ENCODE peak calls at places on chromosome 14, in nine cellular contexts. One of them, this sample, is unnamed.

GRCh38 chr14:105330491-105330895 is 15.9 kb downstream of the PACS2 start:
- DNase-seq in HTR-8/SVneo: peak
- DNase-seq in T follicular helper cell: no peak
- DNase-seq in retinal pigment epithelial cell: no peak
- DNase-seq in heart left ventricle: no peak
- DNase-seq in AG04449: no peak
- DNase-seq in SK-N-DZ: no peak
- DNase-seq in Panc1: no peak
- DNase-seq in SJSA1: no peak
- DNase-seq in this sample: no peak

GRCh38 chr14:52663850-52664249 is 31.5 kb downstream of the ERO1A start:
- DNase-seq in HTR-8/SVneo: no peak
- DNase-seq in T follicular helper cell: no peak
- DNase-seq in retinal pigment epithelial cell: no peak
- DNase-seq in heart left ventricle: no peak
- DNase-seq in AG04449: no peak
- DNase-seq in SK-N-DZ: no peak
- DNase-seq in Panc1: no peak
- DNase-seq in SJSA1: no peak
- DNase-seq in this sample: no peak

GRCh38 chr14:38405851-38406630 is 150.1 kb upstream of the CLEC14A start:
- DNase-seq in HTR-8/SVneo: peak
- DNase-seq in T follicular helper cell: no peak
- DNase-seq in retinal pigment epithelial cell: no peak
- DNase-seq in heart left ventricle: no peak
- DNase-seq in AG04449: peak
- DNase-seq in SK-N-DZ: no peak
- DNase-seq in Panc1: no peak
- DNase-seq in SJSA1: no peak
- DNase-seq in this sample: no peak

GRCh38 chr14:47988175-47988574 is 312.8 kb upstream of the MDGA2 start:
- DNase-seq in HTR-8/SVneo: no peak
- DNase-seq in T follicular helper cell: no peak
- DNase-seq in retinal pigment epithelial cell: no peak
- DNase-seq in heart left ventricle: no peak
- DNase-seq in AG04449: no peak
- DNase-seq in SK-N-DZ: no peak
- DNase-seq in Panc1: no peak
- DNase-seq in SJSA1: no peak
- DNase-seq in this sample: no peak

GRCh38 chr14:102074415-102074964 is 12.4 kb downstream of the HSP90AA1 start:
- DNase-seq in HTR-8/SVneo: no peak
- DNase-seq in T follicular helper cell: no peak
- DNase-seq in retinal pigment epithelial cell: no peak
- DNase-seq in heart left ventricle: no peak
- DNase-seq in AG04449: no peak
- DNase-seq in SK-N-DZ: no peak
- DNase-seq in Panc1: no peak
- DNase-seq in SJSA1: no peak
- DNase-seq in this sample: no peak

GRCh38 chr14:77045570-77045890 is 17.0 kb upstream of the IRF2BPL start:
- DNase-seq in HTR-8/SVneo: no peak
- DNase-seq in T follicular helper cell: no peak
- DNase-seq in retinal pigment epithelial cell: no peak
- DNase-seq in heart left ventricle: no peak
- DNase-seq in AG04449: no peak
- DNase-seq in SK-N-DZ: no peak
- DNase-seq in Panc1: no peak
- DNase-seq in SJSA1: no peak
- DNase-seq in this sample: no peak

GRCh38 chr14:92624764-92625163 is 111.2 kb downstream of the RIN3 start:
- DNase-seq in HTR-8/SVneo: no peak
- DNase-seq in T follicular helper cell: no peak
- DNase-seq in retinal pigment epithelial cell: no peak
- DNase-seq in heart left ventricle: no peak
- DNase-seq in AG04449: no peak
- DNase-seq in SK-N-DZ: no peak
- DNase-seq in Panc1: no peak
- DNase-seq in SJSA1: no peak
- DNase-seq in this sample: no peak

GRCh38 chr14:99320105-99320572 is 48.1 kb upstream of the BCL11B start:
- DNase-seq in HTR-8/SVneo: peak
- DNase-seq in T follicular helper cell: peak
- DNase-seq in retinal pigment epithelial cell: no peak
- DNase-seq in heart left ventricle: no peak
- DNase-seq in AG04449: no peak
- DNase-seq in SK-N-DZ: peak
- DNase-seq in Panc1: peak
- DNase-seq in SJSA1: peak
- DNase-seq in this sample: peak

GRCh38 chr14:99179946-99180345 is 92.1 kb downstream of the BCL11B start:
- DNase-seq in HTR-8/SVneo: no peak
- DNase-seq in T follicular helper cell: no peak
- DNase-seq in retinal pigment epithelial cell: no peak
- DNase-seq in heart left ventricle: no peak
- DNase-seq in AG04449: no peak
- DNase-seq in SK-N-DZ: no peak
- DNase-seq in Panc1: no peak
- DNase-seq in SJSA1: no peak
- DNase-seq in this sample: no peak

GRCh38 chr14:104786726-104787675 is 8.5 kb downstream of the AKT1 start:
- DNase-seq in HTR-8/SVneo: no peak
- DNase-seq in T follicular helper cell: no peak
- DNase-seq in retinal pigment epithelial cell: no peak
- DNase-seq in heart left ventricle: no peak
- DNase-seq in AG04449: no peak
- DNase-seq in SK-N-DZ: no peak
- DNase-seq in Panc1: no peak
- DNase-seq in SJSA1: no peak
- DNase-seq in this sample: no peak

GRCh38 chr14:22508150-22508457 is 80.9 kb downstream of the DAD1 start:
- DNase-seq in HTR-8/SVneo: no peak
- DNase-seq in T follicular helper cell: no peak
- DNase-seq in retinal pigment epithelial cell: no peak
- DNase-seq in heart left ventricle: no peak
- DNase-seq in AG04449: no peak
- DNase-seq in SK-N-DZ: no peak
- DNase-seq in Panc1: no peak
- DNase-seq in SJSA1: no peak
- DNase-seq in this sample: no peak

GRCh38 chr14:84468153-84468552 is 1061.8 kb upstream of the FLRT2 start:
- DNase-seq in HTR-8/SVneo: no peak
- DNase-seq in T follicular helper cell: no peak
- DNase-seq in retinal pigment epithelial cell: no peak
- DNase-seq in heart left ventricle: no peak
- DNase-seq in AG04449: no peak
- DNase-seq in SK-N-DZ: peak
- DNase-seq in Panc1: no peak
- DNase-seq in SJSA1: no peak
- DNase-seq in this sample: no peak

GRCh38 chr14:70640938-70641547 is 673 bp upstream of the TTC9 start:
- DNase-seq in HTR-8/SVneo: peak
- DNase-seq in T follicular helper cell: peak
- DNase-seq in retinal pigment epithelial cell: no peak
- DNase-seq in heart left ventricle: no peak
- DNase-seq in AG04449: no peak
- DNase-seq in SK-N-DZ: peak
- DNase-seq in Panc1: no peak
- DNase-seq in SJSA1: peak
- DNase-seq in this sample: peak

GRCh38 chr14:95311752-95312151 is 8.0 kb downstream of the CLMN start:
- DNase-seq in HTR-8/SVneo: peak
- DNase-seq in T follicular helper cell: no peak
- DNase-seq in retinal pigment epithelial cell: no peak
- DNase-seq in heart left ventricle: no peak
- DNase-seq in AG04449: no peak
- DNase-seq in SK-N-DZ: no peak
- DNase-seq in Panc1: no peak
- DNase-seq in SJSA1: peak
- DNase-seq in this sample: no peak

GRCh38 chr14:72480465-72481243 is 413.2 kb downstream of the DPF3 start:
- DNase-seq in HTR-8/SVneo: no peak
- DNase-seq in T follicular helper cell: no peak
- DNase-seq in retinal pigment epithelial cell: no peak
- DNase-seq in heart left ventricle: no peak
- DNase-seq in AG04449: no peak
- DNase-seq in SK-N-DZ: no peak
- DNase-seq in Panc1: no peak
- DNase-seq in SJSA1: no peak
- DNase-seq in this sample: no peak

This sample was measured in NCI-H460.